ENCODE peak calls at places on chromosomes 12 and 14, in eight cellular contexts. I is IMR-90, N is fibroblast of mammary gland, R is kidney epithelial cell, L is fibroblast of the aortic adventitia, V is cardiac muscle cell, C is astrocyte of the cerebellum, G is right lobe of liver. P is an unnamed sample.
A peak's percentile ranks its signal among the peaks of the same experiment; 100 is the strongest.

GRCh38 chr14:102774391-102775153 is 2.7 kb upstream of the TRAF3 start:
- DNase-seq in R (no peak), I (peak; percentile 78), L (peak; percentile 83), G (no peak), N (peak; percentile 77), V (peak; percentile 78), C (peak; percentile 69), P (peak; percentile 81)

GRCh38 chr14:97723834-97724770 is 926.9 kb downstream of the VRK1 start:
- DNase-seq in N (no peak), G (no peak), L (no peak), R (no peak), I (no peak), V (no peak), C (no peak), P (no peak)

GRCh38 chr12:1083888-1084262 is 92.9 kb downstream of the ERC1 start:
- DNase-seq in N (peak; percentile 79), I (peak; percentile 69), C (peak; percentile 45), V (peak; percentile 20), R (no peak), L (peak; percentile 92), G (peak; percentile 50), P (peak; percentile 81)

GRCh38 chr12:3168775-3169221 is 91.6 kb downstream of the TSPAN9 start:
- DNase-seq in N (peak; percentile 99), R (peak; percentile 95), V (no peak), G (no peak), I (peak; percentile 99), L (peak; percentile 60), C (peak; percentile 81), P (peak; percentile 95)

GRCh38 chr14:60508707-60509437 is at the start of gene SIX6:
- DNase-seq in G (no peak), C (peak; percentile 9), L (no peak), N (no peak), V (peak; percentile 77), I (peak; percentile 24), R (no peak), P (no peak)

GRCh38 chr12:26274441-26275312 is 79.3 kb downstream of the SSPN start:
- DNase-seq in N (peak; percentile 99), C (peak; percentile 96), L (peak; percentile 99), R (peak; percentile 99), G (peak; percentile 53), I (peak; percentile 100), V (no peak), P (peak; percentile 99)

GRCh38 chr14:104144911-104145825 is 6.8 kb downstream of the KIF26A start:
- DNase-seq in L (no peak), I (no peak), V (no peak), G (no peak), R (no peak), C (no peak), N (no peak), P (no peak)

GRCh38 chr14:22500954-22501353 is 88.1 kb downstream of the DAD1 start:
- DNase-seq in G (no peak), N (no peak), L (no peak), R (no peak), C (no peak), I (no peak), V (no peak), P (no peak)

GRCh38 chr12:14601692-14602091 is 34.0 kb upstream of the PLBD1 start:
- DNase-seq in G (no peak), C (no peak), N (no peak), R (no peak), L (no peak), I (no peak), V (no peak), P (no peak)

GRCh38 chr12:55797068-55797467 is 20.5 kb downstream of the SARNP start:
- DNase-seq in L (peak; percentile 69), N (peak; percentile 63), I (peak; percentile 56), C (peak; percentile 37), G (no peak), V (peak; percentile 76), R (no peak), P (peak; percentile 80)

GRCh38 chr14:64541261-64541970 is 875 bp downstream of the HSPA2 start:
- DNase-seq in I (no peak), N (no peak), C (no peak), L (no peak), G (peak; percentile 50), V (no peak), R (no peak), P (peak; percentile 64)

GRCh38 chr14:25074112-25074511 is 24.2 kb upstream of the STXBP6 start:
- DNase-seq in N (no peak), V (no peak), C (no peak), R (no peak), I (no peak), L (no peak), G (no peak), P (no peak)

GRCh38 chr12:117045175-117045997 is 53.8 kb downstream of the TESC start:
- DNase-seq in I (no peak), R (no peak), C (no peak), N (no peak), L (no peak), G (no peak), V (no peak), P (no peak)

GRCh38 chr12:20508962-20509361 is 140.6 kb downstream of the PDE3A start:
- DNase-seq in L (no peak), G (no peak), C (no peak), V (no peak), N (no peak), I (no peak), R (no peak), P (no peak)

GRCh38 chr12:130423991-130424857 is 86.5 kb downstream of the PIWIL1 start:
- DNase-seq in L (no peak), G (peak; percentile 36), V (no peak), N (no peak), I (no peak), R (no peak), C (no peak), P (no peak)

GRCh38 chr12:81492131-81492720 is 266.9 kb downstream of the PPFIA2 start:
- DNase-seq in G (no peak), V (peak; percentile 59), N (peak; percentile 8), L (peak; percentile 4), R (no peak), I (no peak), C (peak; percentile 28), P (peak; percentile 31)

DNA sequence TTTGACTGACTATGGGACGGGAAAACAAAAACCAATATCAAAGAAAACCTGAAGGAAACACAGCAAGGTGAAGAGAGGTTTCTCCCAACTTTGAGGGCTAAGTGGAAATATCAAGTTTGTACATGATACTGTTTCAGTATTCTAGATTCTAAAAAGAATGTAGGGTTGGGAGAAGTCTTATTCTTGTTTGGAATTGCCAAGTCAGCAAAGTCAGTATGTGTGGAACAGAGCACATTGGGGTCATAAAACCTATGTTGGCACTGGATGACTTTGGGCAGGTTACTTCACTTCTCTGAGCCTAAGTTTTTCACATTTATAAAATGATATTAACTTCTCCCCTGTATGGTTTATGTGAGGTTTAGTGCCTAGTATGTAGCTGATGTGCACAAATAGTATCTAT is 182.2 kb downstream of the ANO4 start:
- DNase-seq in V (no peak), C (no peak), G (no peak), I (no peak), R (no peak), N (no peak), L (no peak), P (no peak)
- TF ChIP-seq CTCF in V (no peak), C (no peak), G (no peak), I (no peak), R (no peak), N (no peak), L (no peak), P (no peak)

GRCh38 chr14:90696728-90697127 is 119.5 kb downstream of the TTC7B start:
- DNase-seq in N (no peak), I (no peak), R (no peak), G (no peak), V (no peak), C (no peak), L (no peak), P (no peak)

GRCh38 chr14:90697577-90698206 is 118.5 kb downstream of the TTC7B start:
- DNase-seq in L (peak; percentile 83), C (peak; percentile 68), G (peak; percentile 81), R (no peak), I (peak; percentile 72), N (peak; percentile 79), V (peak; percentile 82), P (peak; percentile 85)

GRCh38 chr14:90698379-90698869 is 117.8 kb downstream of the TTC7B start:
- DNase-seq in N (peak; percentile 49), G (no peak), L (peak; percentile 72), R (peak; percentile 35), C (peak; percentile 72), V (no peak), I (peak; percentile 58), P (peak; percentile 68)

GRCh38 chr14:90697146-90697545 is 119.1 kb downstream of the TTC7B start:
- DNase-seq in C (no peak), N (no peak), I (no peak), L (no peak), R (no peak), G (no peak), V (no peak), P (no peak)

GRCh38 chr14:90695997-90696681 is 120.1 kb downstream of the TTC7B start:
- DNase-seq in R (no peak), V (no peak), L (no peak), N (no peak), C (no peak), I (no peak), G (no peak), P (no peak)
- H3K4me3 ChIP-seq in R (no peak overlapping the region), V (no peak overlapping the region), L (no peak overlapping the region), N (no peak overlapping the region), C (no peak overlapping the region), I (no peak overlapping the region), G (no peak overlapping the region), P (no peak overlapping the region)

GRCh38 chr12:48818831-48819590 is 715 bp downstream of the CACNB3 start:
- DNase-seq in R (no peak), N (no peak), C (no peak), V (peak; percentile 49), L (no peak), I (no peak), G (no peak), P (peak; percentile 23)
- TF ChIP-seq CTCF in R (peak; percentile 35), N (no peak), C (peak; percentile 7), V (peak; percentile 40), L (peak; percentile 5), I (peak; percentile 13), G (no peak), P (peak; percentile 43)

GRCh38 chr14:55075628-55076027 is 24.2 kb downstream of the MAPK1IP1L start:
- DNase-seq in I (peak; percentile 70), N (peak; percentile 23), R (no peak), V (no peak), G (no peak), C (no peak), L (peak; percentile 33), P (no peak)
- H3K4me3 ChIP-seq in I (no peak overlapping the region), N (no peak overlapping the region), R (no peak overlapping the region), V (no peak overlapping the region), G (no peak overlapping the region), C (no peak overlapping the region), L (no peak overlapping the region), P (no peak overlapping the region)

GRCh38 chr12:57085999-57086950 is 2.6 kb upstream of the NAB2 start:
- DNase-seq in L (peak; percentile 82), C (no peak), V (peak; percentile 82), N (peak; percentile 83), R (no peak), I (peak; percentile 83), G (no peak), P (peak; percentile 74)
- TF ChIP-seq CTCF in L (peak; percentile 49), C (peak; percentile 51), V (peak; percentile 47), N (peak; percentile 18), R (peak; percentile 58), I (peak; percentile 48), G (peak; percentile 19), P (peak; percentile 39)

P was measured in fibroblast of villous mesenchyme.